ENCODE peak calls at places on chromosomes 3 and 15, in nine cellular contexts. One of them, this sample, is unnamed.

GRCh38 chr3:127207727-127208482 is 15.0 kb downstream of the PRR23E start:
- DNase-seq in BJ: no peak
- DNase-seq in A549: no peak
- DNase-seq in cardiac muscle cell: no peak
- DNase-seq in skeletal muscle cell: no peak
- DNase-seq in GM03348: no peak
- DNase-seq in occipital lobe: no peak
- DNase-seq in mesendoderm: no peak
- DNase-seq in NCI-H1092: no peak
- DNase-seq in this sample: no peak

GRCh38 chr15:44666208-44667038 is 3.0 kb upstream of the SPG11 start:
- DNase-seq in cardiac muscle cell: no peak
- DNase-seq in occipital lobe: no peak
- DNase-seq in skeletal muscle cell: no peak
- DNase-seq in GM03348: no peak
- DNase-seq in BJ: no peak
- DNase-seq in NCI-H1092: no peak
- DNase-seq in mesendoderm: no peak
- DNase-seq in A549: no peak
- DNase-seq in this sample: no peak

GRCh38 chr3:8490079-8490552 is 11.5 kb upstream of the LMCD1 start:
- DNase-seq in NCI-H1092: peak
- DNase-seq in skeletal muscle cell: peak
- DNase-seq in BJ: peak
- DNase-seq in A549: peak
- DNase-seq in cardiac muscle cell: no peak
- DNase-seq in mesendoderm: peak
- DNase-seq in occipital lobe: no peak
- DNase-seq in GM03348: peak
- DNase-seq in this sample: peak

GRCh38 chr15:38558714-38559059 is 5.9 kb downstream of the RASGRP1 start:
- DNase-seq in GM03348: peak
- DNase-seq in BJ: no peak
- DNase-seq in occipital lobe: no peak
- DNase-seq in NCI-H1092: no peak
- DNase-seq in skeletal muscle cell: peak
- DNase-seq in cardiac muscle cell: no peak
- DNase-seq in A549: no peak
- DNase-seq in mesendoderm: no peak
- DNase-seq in this sample: no peak

GRCh38 chr3:76998555-76998954 is 41.3 kb upstream of the ROBO2 start:
- DNase-seq in skeletal muscle cell: no peak
- DNase-seq in A549: no peak
- DNase-seq in BJ: no peak
- DNase-seq in cardiac muscle cell: no peak
- DNase-seq in GM03348: no peak
- DNase-seq in mesendoderm: no peak
- DNase-seq in NCI-H1092: no peak
- DNase-seq in occipital lobe: no peak
- DNase-seq in this sample: no peak

GRCh38 chr15:73598540-73599195 is 34.5 kb downstream of the NPTN start:
- DNase-seq in A549: no peak
- DNase-seq in GM03348: peak
- DNase-seq in mesendoderm: no peak
- DNase-seq in skeletal muscle cell: no peak
- DNase-seq in occipital lobe: no peak
- DNase-seq in BJ: no peak
- DNase-seq in NCI-H1092: no peak
- DNase-seq in cardiac muscle cell: no peak
- DNase-seq in this sample: peak

GRCh38 chr3:150349314-150350097 is 58.6 kb upstream of the TSC22D2 start:
- DNase-seq in A549: peak
- DNase-seq in BJ: no peak
- DNase-seq in cardiac muscle cell: peak
- DNase-seq in NCI-H1092: no peak
- DNase-seq in skeletal muscle cell: no peak
- DNase-seq in occipital lobe: peak
- DNase-seq in mesendoderm: peak
- DNase-seq in GM03348: peak
- DNase-seq in this sample: peak

GRCh38 chr3:190589326-190589725 is 75.4 kb downstream of the IL1RAP start:
- DNase-seq in BJ: no peak
- DNase-seq in A549: no peak
- DNase-seq in cardiac muscle cell: no peak
- DNase-seq in GM03348: no peak
- DNase-seq in NCI-H1092: no peak
- DNase-seq in occipital lobe: no peak
- DNase-seq in mesendoderm: no peak
- DNase-seq in skeletal muscle cell: no peak
- DNase-seq in this sample: no peak

GRCh38 chr15:88695046-88695445 is 56.2 kb downstream of the ISG20 start:
- DNase-seq in mesendoderm: no peak
- DNase-seq in NCI-H1092: no peak
- DNase-seq in BJ: no peak
- DNase-seq in occipital lobe: no peak
- DNase-seq in skeletal muscle cell: no peak
- DNase-seq in GM03348: no peak
- DNase-seq in A549: no peak
- DNase-seq in cardiac muscle cell: no peak
- DNase-seq in this sample: peak

GRCh38 chr3:125261031-125261430 is 48.5 kb upstream of the SLC12A8 start:
- DNase-seq in BJ: no peak
- DNase-seq in NCI-H1092: peak
- DNase-seq in A549: no peak
- DNase-seq in occipital lobe: no peak
- DNase-seq in GM03348: no peak
- DNase-seq in skeletal muscle cell: no peak
- DNase-seq in mesendoderm: no peak
- DNase-seq in cardiac muscle cell: no peak
- DNase-seq in this sample: no peak

GRCh38 chr3:134754768-134755559 is 40.1 kb upstream of the EPHB1 start:
- DNase-seq in NCI-H1092: no peak
- DNase-seq in cardiac muscle cell: peak
- DNase-seq in mesendoderm: peak
- DNase-seq in skeletal muscle cell: no peak
- DNase-seq in occipital lobe: no peak
- DNase-seq in A549: peak
- DNase-seq in BJ: no peak
- DNase-seq in GM03348: peak
- DNase-seq in this sample: peak

GRCh38 chr3:149941946-149942345 is 28.7 kb downstream of the PFN2 start:
- DNase-seq in A549: no peak
- DNase-seq in cardiac muscle cell: no peak
- DNase-seq in BJ: no peak
- DNase-seq in mesendoderm: no peak
- DNase-seq in GM03348: no peak
- DNase-seq in occipital lobe: no peak
- DNase-seq in NCI-H1092: no peak
- DNase-seq in skeletal muscle cell: no peak
- DNase-seq in this sample: no peak

GRCh38 chr15:93358171-93359036 is 269.4 kb upstream of the RGMA start:
- DNase-seq in BJ: no peak
- DNase-seq in occipital lobe: no peak
- DNase-seq in cardiac muscle cell: no peak
- DNase-seq in mesendoderm: no peak
- DNase-seq in A549: no peak
- DNase-seq in skeletal muscle cell: no peak
- DNase-seq in NCI-H1092: no peak
- DNase-seq in GM03348: no peak
- DNase-seq in this sample: no peak

GRCh38 chr3:171781711-171782127 is 28.6 kb downstream of the PLD1 start:
- DNase-seq in BJ: no peak
- DNase-seq in A549: no peak
- DNase-seq in GM03348: no peak
- DNase-seq in cardiac muscle cell: no peak
- DNase-seq in NCI-H1092: no peak
- DNase-seq in mesendoderm: no peak
- DNase-seq in skeletal muscle cell: peak
- DNase-seq in occipital lobe: no peak
- DNase-seq in this sample: peak

GRCh38 chr15:77974098-77974414 is 103.5 kb downstream of the TBC1D2B start:
- DNase-seq in skeletal muscle cell: no peak
- DNase-seq in A549: no peak
- DNase-seq in cardiac muscle cell: no peak
- DNase-seq in BJ: no peak
- DNase-seq in occipital lobe: peak
- DNase-seq in GM03348: peak
- DNase-seq in mesendoderm: no peak
- DNase-seq in NCI-H1092: no peak
- DNase-seq in this sample: no peak

GRCh38 chr15:56468271-56468912 is 3.5 kb upstream of the MNS1 start:
- DNase-seq in BJ: no peak
- DNase-seq in occipital lobe: no peak
- DNase-seq in GM03348: peak
- DNase-seq in NCI-H1092: no peak
- DNase-seq in skeletal muscle cell: no peak
- DNase-seq in mesendoderm: peak
- DNase-seq in A549: no peak
- DNase-seq in cardiac muscle cell: no peak
- DNase-seq in this sample: peak

GRCh38 chr3:23807161-23808015 is 1.6 kb downstream of the UBE2E1 start:
- DNase-seq in GM03348: peak
- DNase-seq in mesendoderm: peak
- DNase-seq in NCI-H1092: no peak
- DNase-seq in skeletal muscle cell: peak
- DNase-seq in A549: no peak
- DNase-seq in occipital lobe: no peak
- DNase-seq in cardiac muscle cell: peak
- DNase-seq in BJ: no peak
- DNase-seq in this sample: peak

GRCh38 chr3:150736903-150737832 is 25.8 kb downstream of the SIAH2 start:
- DNase-seq in NCI-H1092: no peak
- DNase-seq in cardiac muscle cell: no peak
- DNase-seq in GM03348: no peak
- DNase-seq in skeletal muscle cell: no peak
- DNase-seq in occipital lobe: no peak
- DNase-seq in mesendoderm: peak
- DNase-seq in A549: no peak
- DNase-seq in BJ: no peak
- DNase-seq in this sample: peak

GRCh38 chr3:12902181-12902999 is 61.0 kb upstream of the RPL32 start:
- DNase-seq in cardiac muscle cell: no peak
- DNase-seq in NCI-H1092: no peak
- DNase-seq in GM03348: no peak
- DNase-seq in A549: no peak
- DNase-seq in BJ: no peak
- DNase-seq in occipital lobe: no peak
- DNase-seq in skeletal muscle cell: no peak
- DNase-seq in mesendoderm: no peak
- DNase-seq in this sample: no peak

GRCh38 chr3:10746001-10746400 is 70.0 kb upstream of the SLC6A11 start:
- DNase-seq in cardiac muscle cell: no peak
- DNase-seq in A549: no peak
- DNase-seq in NCI-H1092: no peak
- DNase-seq in GM03348: no peak
- DNase-seq in BJ: no peak
- DNase-seq in skeletal muscle cell: no peak
- DNase-seq in occipital lobe: no peak
- DNase-seq in mesendoderm: no peak
- DNase-seq in this sample: no peak

GRCh38 chr3:8970971-8971589 is 7.8 kb upstream of the RAD18 start:
- DNase-seq in skeletal muscle cell: no peak
- DNase-seq in A549: peak
- DNase-seq in mesendoderm: peak
- DNase-seq in BJ: no peak
- DNase-seq in GM03348: peak
- DNase-seq in occipital lobe: peak
- DNase-seq in NCI-H1092: peak
- DNase-seq in cardiac muscle cell: peak
- DNase-seq in this sample: peak

GRCh38 chr3:127196002-127196401 is 3.1 kb downstream of the PRR23E start:
- DNase-seq in NCI-H1092: no peak
- DNase-seq in BJ: no peak
- DNase-seq in occipital lobe: no peak
- DNase-seq in cardiac muscle cell: no peak
- DNase-seq in skeletal muscle cell: no peak
- DNase-seq in GM03348: no peak
- DNase-seq in A549: no peak
- DNase-seq in mesendoderm: no peak
- DNase-seq in this sample: no peak

GRCh38 chr15:57732526-57733331 is 26.2 kb downstream of the POLR2M start:
- DNase-seq in NCI-H1092: no peak
- DNase-seq in BJ: no peak
- DNase-seq in mesendoderm: peak
- DNase-seq in cardiac muscle cell: peak
- DNase-seq in skeletal muscle cell: no peak
- DNase-seq in occipital lobe: no peak
- DNase-seq in A549: peak
- DNase-seq in GM03348: peak
- DNase-seq in this sample: peak